ENCODE peak calls at places on chromosomes 5 and 9, in ten cellular contexts. U, O, K, T, I, F, A, S, J and G are unnamed samples.

GRCh38 chr9:28714175-28714574 is 1140.9 kb upstream of the C9orf72 start:
- DNase-seq in T (no peak), S (no peak), O (no peak), K (no peak), U (no peak), A (no peak), J (no peak), I (no peak), F (no peak), G (no peak)

GRCh38 chr5:122421379-122422081 is 109.5 kb downstream of the SNCAIP start:
- DNase-seq in I (no peak), J (no peak), U (no peak), T (no peak), K (no peak), F (no peak), A (no peak), O (no peak), S (no peak), G (no peak)

GRCh38 chr5:83126501-83126900 is 49.2 kb downstream of the XRCC4 start:
- DNase-seq in A (no peak), I (no peak), U (no peak), T (no peak), K (no peak), J (no peak), S (no peak), O (no peak), F (no peak), G (no peak)

GRCh38 chr9:31542384-31543055 is 841.9 kb upstream of the ACO1 start:
- DNase-seq in T (no peak), F (peak; percentile 25), A (peak; percentile 77), K (peak; percentile 32), I (peak; percentile 61), U (peak; percentile 38), S (no peak), O (peak; percentile 12), J (no peak), G (peak; percentile 67)

GRCh38 chr5:124675921-124676846 is 70.3 kb downstream of the ZNF608 start:
- DNase-seq in J (no peak), I (no peak), U (no peak), S (no peak), K (no peak), T (no peak), O (peak; percentile 32), A (no peak), F (no peak), G (no peak)

GRCh38 chr5:136458481-136458880 is 93.1 kb upstream of the TRPC7 start:
- DNase-seq in O (no peak), S (no peak), A (no peak), J (no peak), I (no peak), U (no peak), K (no peak), F (no peak), T (no peak), G (peak; percentile 10)

GRCh38 chr5:106843812-106844416 is 826.8 kb downstream of the EFNA5 start:
- DNase-seq in T (no peak), J (peak; percentile 13), I (peak; percentile 60), O (no peak), K (no peak), S (peak; percentile 71), A (peak; percentile 26), U (peak; percentile 14), F (peak; percentile 67), G (peak; percentile 28)

GRCh38 chr5:174097486-174098185 is 52.1 kb downstream of the NSG2 start:
- DNase-seq in J (no peak), T (no peak), A (peak; percentile 11), K (peak; percentile 16), S (peak; percentile 25), U (no peak), F (no peak), I (no peak), O (no peak), G (no peak)

GRCh38 chr5:88824892-88825781 is 57.8 kb downstream of the MEF2C start:
- DNase-seq in I (no peak), A (no peak), O (no peak), J (no peak), K (peak; percentile 79), T (no peak), U (no peak), F (no peak), S (peak; percentile 32), G (peak; percentile 16)

GRCh38 chr9:99978221-99978620 is 71.8 kb downstream of the STX17 start:
- DNase-seq in U (peak; percentile 73), S (no peak), K (no peak), F (no peak), O (no peak), T (no peak), J (no peak), I (peak; percentile 32), A (no peak), G (no peak)

GRCh38 chr9:106203832-106204516 is 509.6 kb downstream of the TMEM38B start:
- DNase-seq in S (peak; percentile 56), K (no peak), F (no peak), A (no peak), T (no peak), J (no peak), I (no peak), O (no peak), U (no peak), G (peak; percentile 32)

GRCh38 chr5:81748556-81748955 is 2.3 kb downstream of the SSBP2 start:
- DNase-seq in U (no peak), T (no peak), J (no peak), A (no peak), S (no peak), K (no peak), F (peak; percentile 48), O (no peak), I (no peak), G (no peak)

GRCh38 chr5:123351315-123351714 is 71.9 kb downstream of the CEP120 start:
- DNase-seq in J (no peak), T (no peak), S (peak; percentile 32), U (no peak), F (no peak), I (no peak), K (no peak), O (no peak), A (no peak), G (no peak)

GRCh38 chr9:75265525-75265972 is 177.2 kb downstream of the OSTF1 start:
- DNase-seq in I (peak; percentile 80), K (peak; percentile 60), O (peak; percentile 30), U (peak; percentile 67), S (peak; percentile 56), A (peak; percentile 27), J (peak; percentile 15), T (peak; percentile 44), F (peak; percentile 67), G (peak; percentile 71)

GRCh38 chr9:137488906-137489305 is 29.8 kb upstream of the NSMF start:
- DNase-seq in U (no peak), O (no peak), A (no peak), J (no peak), T (no peak), S (no peak), I (no peak), K (no peak), F (no peak), G (no peak)

DNA sequence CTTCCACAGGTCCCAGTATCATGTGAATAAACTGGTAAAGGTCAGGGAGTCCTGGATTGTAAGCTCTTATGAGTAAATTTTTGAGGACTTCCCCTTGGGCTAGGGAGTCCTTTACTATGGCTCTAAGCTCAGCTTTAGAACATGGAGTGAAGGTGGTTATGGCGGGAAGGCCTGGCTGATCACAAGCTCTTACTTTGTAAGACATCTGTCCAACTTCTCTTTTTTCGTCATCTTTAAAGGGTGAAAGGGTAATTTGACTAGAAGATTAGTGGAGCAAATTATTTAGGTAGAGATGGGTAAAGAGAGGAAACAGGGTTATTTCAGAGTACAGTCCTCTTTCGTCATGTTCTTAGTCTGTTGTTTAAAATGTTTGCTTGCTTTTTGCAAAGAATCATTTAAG is 155.4 kb downstream of the AOPEP start:
- DNase-seq in K (no peak), U (no peak), A (no peak), F (no peak), I (no peak), J (no peak), S (no peak), T (no peak), O (no peak), G (no peak)
- H3K27ac ChIP-seq in K (peak overlapping the region; percentile 55), U (no peak overlapping the region), A (no peak overlapping the region), F (no peak overlapping the region), I (no peak overlapping the region), J (no peak overlapping the region), S (no peak overlapping the region), T (no peak overlapping the region), O (no peak overlapping the region), G (no peak overlapping the region)

DNA sequence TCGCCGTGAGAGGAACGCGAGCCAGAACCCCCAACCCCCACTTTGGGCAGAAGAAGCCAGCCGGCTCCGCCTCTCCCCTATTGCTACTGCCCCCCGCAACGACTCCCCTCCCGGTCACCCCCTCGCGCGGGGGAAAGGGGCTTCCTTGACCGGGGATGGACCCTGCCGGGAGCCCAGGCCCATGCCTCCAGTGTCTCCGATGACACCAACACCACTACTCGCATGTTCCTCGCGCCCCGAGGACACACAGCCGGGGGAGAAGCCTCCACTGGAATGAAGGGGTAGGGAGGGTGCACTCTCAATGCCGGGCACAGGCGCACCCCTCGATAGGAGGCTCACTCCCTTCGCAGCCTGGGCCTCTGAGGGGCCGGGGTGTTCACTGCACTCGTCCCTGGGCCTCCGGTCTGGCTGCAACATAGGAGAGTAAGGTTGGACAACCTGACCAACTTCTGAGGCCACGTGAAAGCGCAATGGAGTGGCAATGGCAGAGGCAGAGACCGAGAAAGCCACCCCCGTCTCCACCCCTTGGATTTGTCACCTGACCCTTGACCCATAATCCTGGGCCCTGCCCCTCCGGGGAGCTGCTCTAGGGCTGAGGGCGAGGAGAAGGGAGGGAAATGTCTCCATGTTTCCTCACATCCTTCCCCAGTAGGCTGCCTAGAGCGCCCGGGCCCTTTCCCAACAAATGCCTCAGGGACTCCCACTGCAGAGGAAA is 1.0 kb upstream of the CNTFR start:
- DNase-seq in O (no peak), T (no peak), S (no peak), U (peak; percentile 49), K (no peak), F (peak; percentile 44), A (no peak), I (peak; percentile 66), J (no peak), G (no peak)
- TF ChIP-seq EZH2 in O (no peak), T (no peak), S (no peak), U (peak; percentile 17), K (no peak), F (peak; percentile 20), A (no peak), I (peak; percentile 50), J (no peak), G (no peak)

DNA sequence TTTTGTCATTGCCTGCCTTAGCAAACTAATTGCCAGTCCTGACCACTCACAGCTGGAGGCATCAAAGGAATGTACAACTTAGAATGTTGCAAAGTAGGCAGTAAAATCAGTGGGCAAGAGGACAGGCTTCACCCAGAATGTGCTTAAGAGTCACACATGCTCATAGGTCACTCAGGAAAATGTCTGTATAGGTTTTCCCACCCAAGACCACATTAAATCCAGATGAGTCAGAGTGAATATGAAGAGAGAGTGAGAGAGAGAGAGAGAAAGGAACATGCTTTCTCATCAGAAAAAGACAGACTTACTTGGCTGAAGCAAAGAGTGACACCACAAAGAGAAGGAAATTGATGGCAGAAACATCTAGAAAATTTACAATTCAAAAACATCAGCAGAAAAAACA is 37.9 kb downstream of the PLEKHG4B start:
- DNase-seq in A (peak; percentile 9), K (peak; percentile 74), F (no peak), O (no peak), S (no peak), I (peak; percentile 32), J (no peak), T (no peak), U (no peak), G (no peak)
- H3K27ac ChIP-seq in A (no peak overlapping the region), K (peak overlapping the region; percentile 51), F (no peak overlapping the region), O (no peak overlapping the region), S (no peak overlapping the region), I (peak overlapping the region; percentile 78), J (no peak overlapping the region), T (no peak overlapping the region), U (no peak overlapping the region), G (no peak overlapping the region)

GRCh38 chr9:16817002-16817401 is 53.5 kb downstream of the BNC2 start:
- DNase-seq in I (peak; percentile 44), T (no peak), A (no peak), K (no peak), U (no peak), F (no peak), J (no peak), S (no peak), O (no peak), G (no peak)
- TF ChIP-seq EZH2 in I (no peak), T (no peak), A (no peak), K (no peak), U (no peak), F (no peak), J (no peak), S (no peak), O (no peak), G (no peak)